ENCODE peak calls at places on chromosomes 16 and 17, in eight cellular contexts. M, Q, T, N, S, G, H and Y are unnamed samples.

GRCh38 chr17:17220529-17220928 is 14.4 kb upstream of the PLD6 start:
- DNase-seq in M (no peak), Q (no peak), T (no peak), N (no peak), S (no peak), G (no peak), H (no peak), Y (no peak)

GRCh38 chr16:48499822-48500440 is 110.0 kb downstream of the N4BP1 start:
- DNase-seq in M (peak), Q (peak), T (peak), N (no peak), S (no peak), G (no peak), H (no peak), Y (no peak)

GRCh38 chr16:49674255-49674980 is 181.5 kb downstream of the ZNF423 start:
- DNase-seq in M (no peak), Q (no peak), T (no peak), N (no peak), S (no peak), G (no peak), H (no peak), Y (no peak)

GRCh38 chr16:66107661-66108060 is 258.8 kb upstream of the CDH5 start:
- DNase-seq in M (peak), Q (no peak), T (no peak), N (no peak), S (no peak), G (no peak), H (no peak), Y (no peak)

GRCh38 chr17:17824780-17825614 is 11.8 kb downstream of the SREBF1 start:
- DNase-seq in M (no peak), Q (no peak), T (peak), N (peak), S (no peak), G (no peak), H (no peak), Y (no peak)

GRCh38 chr17:82236142-82236971 is 7.5 kb downstream of the SLC16A3 start:
- DNase-seq in M (no peak), Q (peak), T (peak), N (peak), S (peak), G (peak), H (peak), Y (no peak)

GRCh38 chr17:1467898-1468492 is 12.0 kb upstream of the CRK start:
- DNase-seq in M (no peak), Q (peak), T (no peak), N (no peak), S (no peak), G (peak), H (no peak), Y (no peak)

GRCh38 chr16:57167951-57168350 is 17.9 kb downstream of the PSME3IP1 start:
- DNase-seq in M (peak), Q (peak), T (no peak), N (peak), S (no peak), G (no peak), H (no peak), Y (peak)

GRCh38 chr16:84631153-84631466 is 13.2 kb upstream of the COTL1 start:
- DNase-seq in M (no peak), Q (no peak), T (no peak), N (no peak), S (no peak), G (no peak), H (no peak), Y (no peak)

GRCh38 chr16:86167061-86167460 is 268.1 kb downstream of the IRF8 start:
- DNase-seq in M (no peak), Q (no peak), T (no peak), N (no peak), S (no peak), G (no peak), H (no peak), Y (no peak)

GRCh38 chr17:14474591-14474990 is 173.7 kb downstream of the HS3ST3B1 start:
- DNase-seq in M (no peak), Q (no peak), T (no peak), N (no peak), S (no peak), G (no peak), H (no peak), Y (no peak)